ENCODE peak calls at places on chromosome 18, in eight cellular contexts. N is IMR-90; C is CD8-positive, alpha-beta T cell; D is left ventricle myocardium inferior; X is adrenal gland; J is fibroblast of lung; F is A549; B is PC-9. Y is an unnamed sample.
A peak's percentile ranks its signal among the peaks of the same experiment; 100 is the strongest.

GRCh38 chr18:34977787-34978532 is 63.3 kb upstream of the MAPRE2 start:
- DNase-seq in N (peak; percentile 6), C (peak; percentile 75), D (peak; percentile 37), X (peak; percentile 30), J (no peak), F (no peak), B (peak; percentile 13), Y (no peak)

GRCh38 chr18:13520306-13520705 is 206.1 kb downstream of the FAM210A start:
- DNase-seq in N (no peak), C (no peak), D (peak; percentile 57), X (peak; percentile 60), J (no peak), F (no peak), B (no peak), Y (no peak)

GRCh38 chr18:33231474-33232317 is 208.8 kb downstream of the CCDC178 start:
- DNase-seq in N (peak; percentile 60), C (no peak), D (peak; percentile 19), X (peak; percentile 64), J (peak; percentile 47), F (peak; percentile 11), B (peak; percentile 31), Y (peak; percentile 60)

GRCh38 chr18:36321636-36322407 is 24.3 kb downstream of the FHOD3 start:
- DNase-seq in N (peak; percentile 23), C (no peak), D (no peak), X (no peak), J (peak; percentile 71), F (no peak), B (peak; percentile 68), Y (peak; percentile 46)

GRCh38 chr18:50138181-50139064 is 56.5 kb downstream of the MYO5B start:
- DNase-seq in N (no peak), C (no peak), D (no peak), X (no peak), J (peak; percentile 76), F (no peak), B (no peak), Y (peak; percentile 7)

GRCh38 chr18:54140641-54141040 is 83.8 kb downstream of the MBD2 start:
- DNase-seq in N (peak; percentile 72), C (no peak), D (no peak), X (no peak), J (peak; percentile 73), F (no peak), B (no peak), Y (peak; percentile 79)

GRCh38 chr18:9898792-9899549 is 13.2 kb downstream of the TXNDC2 start:
- DNase-seq in N (peak; percentile 37), C (no peak), D (no peak), X (peak; percentile 41), J (peak; percentile 74), F (no peak), B (peak; percentile 56), Y (peak; percentile 32)

GRCh38 chr18:61502472-61502871 is 169.2 kb downstream of the CDH20 start:
- DNase-seq in N (peak; percentile 61), C (no peak), D (no peak), X (peak; percentile 45), J (peak; percentile 43), F (peak; percentile 17), B (peak; percentile 3), Y (peak; percentile 63)

GRCh38 chr18:22314406-22314805 is 103.3 kb downstream of the CTAGE1 start:
- DNase-seq in N (peak; percentile 97), C (no peak), D (no peak), X (no peak), J (peak; percentile 97), F (no peak), B (no peak), Y (peak; percentile 91)

GRCh38 chr18:49920731-49921130 is 107.4 kb upstream of the ACAA2 start:
- DNase-seq in N (no peak), C (no peak), D (no peak), X (no peak), J (peak; percentile 88), F (no peak), B (peak; percentile 32), Y (peak; percentile 33)

GRCh38 chr18:32380559-32380958 is 90.1 kb downstream of the GAREM1 start:
- DNase-seq in N (no peak), C (no peak), D (no peak), X (no peak), J (no peak), F (no peak), B (no peak), Y (no peak)

GRCh38 chr18:47246027-47246971 is 5.2 kb downstream of the SKOR2 start:
- DNase-seq in N (no peak), C (no peak), D (no peak), X (no peak), J (no peak), F (no peak), B (no peak), Y (no peak)

GRCh38 chr18:41072946-41073345 is 882.1 kb upstream of the PIK3C3 start:
- DNase-seq in N (peak; percentile 52), C (no peak), D (no peak), X (no peak), J (no peak), F (no peak), B (no peak), Y (no peak)

GRCh38 chr18:47263828-47264314 is 12.4 kb upstream of the SKOR2 start:
- DNase-seq in N (no peak), C (no peak), D (no peak), X (no peak), J (no peak), F (no peak), B (no peak), Y (peak; percentile 9)

GRCh38 chr18:29660777-29661176 is 1381.8 kb downstream of the DSC3 start:
- DNase-seq in N (no peak), C (no peak), D (no peak), X (no peak), J (no peak), F (no peak), B (no peak), Y (no peak)

GRCh38 chr18:8424917-8425725 is 184.1 kb upstream of the RAB12 start:
- DNase-seq in N (peak; percentile 75), C (no peak), D (no peak), X (peak; percentile 80), J (peak; percentile 87), F (no peak), B (peak; percentile 80), Y (peak; percentile 76)

GRCh38 chr18:3015203-3015590 is 2.3 kb upstream of the LPIN2 start:
- DNase-seq in N (peak; percentile 84), C (no peak), D (no peak), X (peak; percentile 26), J (peak; percentile 77), F (peak; percentile 38), B (peak; percentile 62), Y (peak; percentile 78)

GRCh38 chr18:24136967-24137373 is 1.9 kb upstream of the CABYR start:
- DNase-seq in N (peak; percentile 62), C (no peak), D (no peak), X (no peak), J (peak; percentile 44), F (no peak), B (no peak), Y (no peak)

GRCh38 chr18:24142376-24142775 is 3.5 kb downstream of the CABYR start:
- DNase-seq in N (no peak), C (no peak), D (no peak), X (no peak), J (no peak), F (no peak), B (no peak), Y (no peak)

GRCh38 chr18:24140697-24141096 is 1.8 kb downstream of the CABYR start:
- DNase-seq in N (no peak), C (no peak), D (no peak), X (no peak), J (no peak), F (no peak), B (no peak), Y (no peak)

GRCh38 chr18:24138884-24139616 is at the start of gene CABYR:
- DNase-seq in N (peak; percentile 86), C (peak; percentile 77), D (peak; percentile 51), X (peak; percentile 89), J (peak; percentile 91), F (peak; percentile 58), B (peak; percentile 77), Y (peak; percentile 88)

DNA sequence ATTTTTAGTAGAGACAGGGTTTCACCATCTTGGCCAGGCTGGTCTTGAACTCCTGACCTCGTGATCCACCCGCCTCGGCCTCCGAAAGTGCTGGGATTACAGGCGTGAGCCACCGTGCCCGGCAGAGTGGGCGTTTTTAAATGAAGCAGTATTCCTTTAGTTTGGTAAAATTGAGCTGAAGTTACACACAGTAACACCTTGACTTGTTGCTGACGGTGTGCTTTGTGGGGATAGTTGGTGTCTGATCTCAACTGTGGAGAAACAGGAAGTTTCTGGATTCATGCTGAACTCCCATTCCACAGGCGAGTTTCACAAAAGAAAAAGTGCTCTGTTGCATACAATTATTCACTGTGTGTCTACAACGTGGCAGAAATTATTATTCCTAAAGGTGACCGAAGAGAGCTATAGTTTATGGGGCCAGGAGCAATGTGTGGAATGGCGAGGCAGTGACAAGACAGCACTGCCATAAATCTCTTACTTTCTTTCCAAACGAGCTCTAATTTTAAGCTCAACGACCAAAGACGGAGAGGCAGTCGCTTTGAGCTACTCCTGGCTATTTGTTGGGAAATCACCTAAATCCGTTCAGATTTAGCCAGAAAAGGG is 480 bp upstream of the CABYR start:
- DNase-seq in N (no peak), C (no peak), D (no peak), X (no peak), J (no peak), F (no peak), B (no peak), Y (no peak)
- H3K4me3 ChIP-seq in N (peak overlapping the region; percentile 47), C (peak overlapping the region; percentile 54), D (peak overlapping the region; percentile 74), X (no peak overlapping the region), J (peak overlapping the region; percentile 63), F (peak overlapping the region; percentile 95), B (peak overlapping the region; percentile 53), Y (peak overlapping the region; percentile 77)

DNA sequence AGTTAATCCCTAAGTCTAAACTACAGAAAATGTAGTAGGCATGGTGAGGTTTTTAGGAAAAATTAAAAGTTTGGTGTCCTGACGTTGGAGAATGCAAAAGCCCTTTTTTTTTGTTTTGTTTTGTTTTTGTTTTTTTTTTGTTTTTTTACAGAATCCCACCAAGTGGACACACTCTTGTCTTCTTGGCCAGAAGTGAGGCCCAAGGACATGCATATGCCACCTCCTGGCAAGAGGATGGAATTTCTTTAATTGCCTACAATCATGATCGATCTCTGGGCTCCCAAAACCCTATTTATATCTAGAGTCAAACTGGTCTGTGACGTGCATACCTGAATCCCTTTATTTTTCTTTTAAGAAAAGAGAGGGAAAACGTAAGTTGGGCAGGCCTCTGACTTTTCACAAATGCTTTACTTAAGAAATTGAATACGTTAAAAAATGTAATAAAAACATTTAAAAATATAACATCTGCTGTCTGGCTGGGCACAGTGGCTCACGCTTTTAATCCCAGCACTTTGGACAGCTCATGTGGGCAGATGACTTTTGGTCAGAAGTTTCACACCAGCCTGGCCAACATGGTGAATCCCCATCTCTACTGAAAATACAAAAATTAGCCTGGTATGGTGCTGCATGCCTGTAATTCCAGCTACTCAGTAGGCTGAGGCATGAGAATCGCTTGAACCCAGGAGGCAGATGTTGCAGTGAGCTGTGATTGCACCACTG is 502.7 kb downstream of the CBLN2 start:
- DNase-seq in N (no peak), C (no peak), D (no peak), X (no peak), J (no peak), F (no peak), B (no peak), Y (no peak)
- TF ChIP-seq CTCF in N (no peak), C (no peak), D (no peak), X (no peak), J (no peak), F (no peak), B (peak; percentile 23), Y (no peak)

GRCh38 chr18:76620326-76620813 is 125.3 kb upstream of the ZNF516 start:
- DNase-seq in N (peak; percentile 77), C (peak; percentile 57), D (peak; percentile 64), X (peak; percentile 74), J (peak; percentile 77), F (no peak), B (peak; percentile 45), Y (peak; percentile 74)
- H3K4me3 ChIP-seq in N (peak overlapping the region; percentile 15), C (no peak overlapping the region), D (peak overlapping the region; percentile 63), X (no peak overlapping the region), J (peak overlapping the region; percentile 39), F (no peak overlapping the region), B (no peak overlapping the region), Y (peak overlapping the region; percentile 54)

GRCh38 chr18:4119813-4120212 is 335.3 kb downstream of the DLGAP1 start:
- DNase-seq in N (no peak), C (no peak), D (no peak), X (no peak), J (no peak), F (no peak), B (no peak), Y (no peak)
- TF ChIP-seq CTCF in N (no peak), C (no peak), D (no peak), X (no peak), J (no peak), F (no peak), B (no peak), Y (no peak)